ENCODE peak calls at places on chromosomes 13 and 19, in six cellular contexts. L is progenitor cell of endocrine pancreas, Z is cardiac fibroblast, F is HFFc6, P is right lobe of liver, C is pancreas. Q is an unnamed sample.

GRCh38 chr19:6925801-6926751 is 38.7 kb downstream of the ADGRE1 start:
- DNase-seq in L (no peak), Z (peak), F (no peak), P (no peak), C (no peak), Q (no peak)

GRCh38 chr13:42266464-42266863 is 5.5 kb upstream of the AKAP11 start:
- DNase-seq in L (no peak), Z (peak), F (peak), P (no peak), C (no peak), Q (no peak)

GRCh38 chr19:54454781-54455675 is 6.0 kb downstream of the LENG8 start:
- DNase-seq in L (no peak), Z (no peak), F (no peak), P (no peak), C (peak), Q (no peak)

GRCh38 chr19:49340069-49340864 is 5.1 kb downstream of the CD37 start:
- DNase-seq in L (no peak), Z (peak), F (no peak), P (peak), C (peak), Q (no peak)

GRCh38 chr13:63279136-63279535 is 1863.5 kb upstream of the PCDH20 start:
- DNase-seq in L (no peak), Z (no peak), F (no peak), P (no peak), C (no peak), Q (no peak)

GRCh38 chr13:51822106-51822840 is 18.3 kb upstream of the DHRS12 start:
- DNase-seq in L (no peak), Z (no peak), F (no peak), P (no peak), C (no peak), Q (no peak)

GRCh38 chr13:97499181-97499580 is 65.2 kb downstream of the RAP2A start:
- DNase-seq in L (no peak), Z (no peak), F (no peak), P (no peak), C (no peak), Q (no peak)

GRCh38 chr13:112928020-112928931 is 40.7 kb upstream of the MCF2L start:
- DNase-seq in L (no peak), Z (no peak), F (no peak), P (no peak), C (no peak), Q (no peak)

GRCh38 chr19:15550847-15551182 is 42.5 kb downstream of the CYP4F22 start:
- DNase-seq in L (no peak), Z (no peak), F (no peak), P (no peak), C (no peak), Q (no peak)

GRCh38 chr19:49132974-49133609 is 13.7 kb downstream of the PPFIA3 start:
- DNase-seq in L (no peak), Z (no peak), F (no peak), P (no peak), C (no peak), Q (no peak)

GRCh38 chr13:112683581-112683980 is 6.3 kb upstream of the ATP11A start:
- DNase-seq in L (no peak), Z (no peak), F (no peak), P (no peak), C (no peak), Q (no peak)

GRCh38 chr13:21544515-21544914 is 59.5 kb downstream of the MICU2 start:
- DNase-seq in L (no peak), Z (no peak), F (no peak), P (no peak), C (no peak), Q (no peak)

GRCh38 chr13:46759861-46760260 is 37.1 kb downstream of the ESD start:
- DNase-seq in L (no peak), Z (peak), F (no peak), P (peak), C (no peak), Q (no peak)

GRCh38 chr13:88246239-88246638 is 575.1 kb downstream of the SLITRK5 start:
- DNase-seq in L (no peak), Z (no peak), F (no peak), P (no peak), C (no peak), Q (no peak)

GRCh38 chr19:35126624-35126959 is 8.3 kb downstream of the LGI4 start:
- DNase-seq in L (no peak), Z (no peak), F (no peak), P (no peak), C (no peak), Q (no peak)

GRCh38 chr13:103188688-103189326 is 122.6 kb upstream of the SLC10A2 start:
- DNase-seq in L (no peak), Z (peak), F (no peak), P (no peak), C (no peak), Q (no peak)

GRCh38 chr19:58033741-58034475 is at the start of gene ZSCAN1:
- DNase-seq in L (peak), Z (peak), F (no peak), P (peak), C (peak), Q (peak)

GRCh38 chr13:30600470-30600869 is 17.2 kb upstream of the USPL1 start:
- DNase-seq in L (no peak), Z (peak), F (no peak), P (no peak), C (no peak), Q (no peak)

GRCh38 chr19:3722443-3723109 is 14.4 kb downstream of the TJP3 start:
- DNase-seq in L (peak), Z (no peak), F (no peak), P (no peak), C (peak), Q (no peak)

GRCh38 chr13:23617551-23618014 is 47.4 kb downstream of the TNFRSF19 start:
- DNase-seq in L (no peak), Z (peak), F (no peak), P (no peak), C (no peak), Q (no peak)

GRCh38 chr19:51690359-51691121 is 2.6 kb upstream of the SPACA6 start:
- DNase-seq in L (peak), Z (peak), F (peak), P (no peak), C (peak), Q (peak)

DNA sequence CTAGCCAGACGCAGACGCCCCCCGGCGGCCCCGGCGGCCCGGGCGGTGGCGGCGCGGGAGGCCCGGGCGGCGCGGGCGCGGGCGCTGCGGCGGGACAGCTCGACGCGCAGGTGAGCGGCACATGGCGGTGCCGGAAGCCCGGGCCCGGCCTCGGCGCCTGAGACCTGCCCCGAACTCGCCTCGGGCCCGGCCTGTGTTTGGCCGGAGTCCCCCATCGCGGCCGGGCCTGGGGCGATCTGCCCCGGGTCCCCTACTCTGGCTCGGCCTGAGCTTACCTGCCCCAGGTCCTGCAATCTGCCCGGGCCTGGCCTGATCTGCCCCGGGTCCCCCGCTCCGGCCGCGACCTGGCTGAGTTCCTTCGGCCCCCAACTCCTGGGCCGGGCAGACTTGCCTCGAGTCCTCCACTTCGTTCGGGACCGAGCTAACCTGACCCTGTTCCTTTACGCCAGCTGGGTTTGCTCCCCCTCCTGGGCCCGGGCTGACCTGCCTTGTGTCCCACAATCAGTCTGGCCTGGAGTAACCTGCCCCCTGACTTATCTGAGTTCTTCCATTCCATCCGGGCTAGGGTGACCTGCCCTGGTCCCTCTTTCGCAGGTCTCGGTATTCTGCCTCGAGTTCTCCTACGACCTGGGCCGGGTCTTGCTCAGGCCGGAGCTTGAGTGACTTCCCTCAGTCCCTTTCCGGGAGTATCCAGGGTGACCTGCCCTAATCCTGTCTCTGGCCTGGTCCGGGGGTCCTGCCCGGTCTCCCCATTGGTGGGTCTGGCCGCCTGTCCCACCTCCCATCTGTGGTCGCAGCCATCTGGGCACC is 777 bp downstream of the UPF1 start:
- DNase-seq in L (no peak), Z (peak), F (peak), P (peak), C (no peak), Q (no peak)
- TF ChIP-seq CTCF in L (peak), Z (peak), F (peak), P (peak), C (no peak), Q (no peak)

GRCh38 chr13:114146629-114147028 is 14.2 kb upstream of the RASA3 start:
- DNase-seq in L (no peak), Z (no peak), F (no peak), P (peak), C (no peak), Q (no peak)
- TF ChIP-seq CTCF in L (peak), Z (peak), F (no peak), P (no peak), C (no peak), Q (no peak)

DNA sequence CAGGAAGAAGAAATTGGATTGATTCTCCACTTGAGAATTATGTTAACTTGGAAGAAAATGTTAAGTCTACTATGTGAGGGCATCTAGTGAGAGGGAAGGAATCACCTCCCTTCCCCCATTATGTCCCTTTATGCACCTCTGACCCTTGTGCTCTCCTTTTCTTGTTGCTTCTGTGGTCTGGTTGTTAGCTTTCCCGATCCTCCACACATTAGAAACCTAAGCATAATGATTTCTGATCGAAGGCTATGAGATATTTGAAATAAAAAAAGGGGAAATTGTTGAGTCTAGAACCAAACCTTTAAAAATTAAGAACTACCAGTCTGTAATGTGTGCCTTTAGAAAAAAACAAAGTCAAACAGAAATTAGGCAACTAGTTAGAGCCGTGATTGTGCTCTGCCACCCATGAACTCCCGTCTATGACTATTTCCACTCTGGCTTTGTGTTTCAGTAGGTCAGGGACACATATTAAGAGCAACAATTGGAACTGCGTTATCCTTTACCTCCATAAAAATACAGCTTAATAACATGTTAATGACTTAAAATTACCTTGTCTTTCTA is 463 bp upstream of the GPC6 start:
- DNase-seq in L (no peak), Z (no peak), F (no peak), P (no peak), C (no peak), Q (no peak)
- TF ChIP-seq CTCF in L (no peak), Z (no peak), F (no peak), P (no peak), C (no peak), Q (no peak)

DNA sequence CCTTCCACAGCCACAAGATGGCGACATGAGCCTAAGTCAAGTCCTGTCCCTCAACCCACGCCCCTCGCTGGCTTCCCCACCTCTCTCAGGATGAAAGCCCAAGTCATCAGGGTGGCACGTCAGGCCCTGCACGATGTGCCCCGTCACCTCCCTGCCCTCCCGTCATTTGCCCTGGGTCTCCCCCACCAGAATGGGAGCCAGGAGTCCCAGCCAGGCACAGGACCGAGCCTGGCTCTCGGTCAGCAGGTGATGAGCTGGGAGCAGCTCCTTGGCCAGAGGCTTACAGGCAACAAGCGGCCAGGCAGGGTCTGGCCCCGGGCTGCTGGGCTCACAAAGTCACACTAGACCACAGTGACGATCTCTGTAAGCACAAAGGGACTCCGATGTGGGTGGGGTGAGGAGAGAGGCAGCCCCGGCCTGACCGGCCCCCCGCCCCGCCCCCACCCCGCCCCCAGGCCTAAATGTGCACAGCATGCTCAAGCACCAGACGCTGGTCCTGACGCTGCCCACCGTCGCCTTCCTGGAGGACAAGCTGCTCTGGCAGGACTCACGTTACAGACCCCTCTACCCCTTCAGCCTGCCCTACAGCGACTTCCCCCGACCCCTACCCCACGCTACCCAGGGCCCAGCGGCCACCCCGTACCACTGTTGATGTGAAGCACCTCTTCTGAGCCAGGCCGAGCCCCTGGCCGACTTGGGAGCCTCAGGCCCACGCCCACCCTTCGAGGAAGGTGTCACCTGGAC is 7.3 kb downstream of the MRPL4 start:
- DNase-seq in L (peak), Z (peak), F (peak), P (peak), C (peak), Q (peak)
- TF ChIP-seq CTCF in L (peak), Z (peak), F (peak), P (peak), C (peak), Q (peak)

Q was measured in mesothelial cell of epicardium.